ENCODE peak calls at places on chromosome 7, in eight cellular contexts. L is lower lobe of right lung, E is breast epithelium, B is AG10803, J is bronchial epithelial cell, S is A549, U is pancreas, O is fibroblast of pulmonary artery. D is an unnamed sample.

GRCh38 chr7:67346126-67346525 is 349.5 kb downstream of the TYW1 start:
- DNase-seq in L (no peak), E (no peak), B (no peak), J (no peak), S (no peak), U (no peak), O (no peak), D (no peak)

GRCh38 chr7:79979437-79979836 is 155.2 kb upstream of the GNAI1 start:
- DNase-seq in L (no peak), E (no peak), B (peak; percentile 38), J (peak; percentile 22), S (no peak), U (no peak), O (peak; percentile 54), D (peak; percentile 27)

GRCh38 chr7:30367561-30367960 is 83.2 kb downstream of the ZNRF2 start:
- DNase-seq in L (no peak), E (no peak), B (no peak), J (no peak), S (no peak), U (no peak), O (no peak), D (no peak)

GRCh38 chr7:10939237-10939910 is 34.3 kb upstream of the PHF14 start:
- DNase-seq in L (no peak), E (no peak), B (no peak), J (peak; percentile 7), S (peak; percentile 10), U (no peak), O (no peak), D (no peak)

GRCh38 chr7:33764752-33765451 is 140.4 kb upstream of the BMPER start:
- DNase-seq in L (no peak), E (no peak), B (peak; percentile 66), J (peak; percentile 97), S (no peak), U (no peak), O (peak; percentile 97), D (peak; percentile 68)

GRCh38 chr7:157097569-157097968 is 41.2 kb upstream of the UBE3C start:
- DNase-seq in L (no peak), E (no peak), B (no peak), J (no peak), S (no peak), U (no peak), O (no peak), D (no peak)

GRCh38 chr7:153432056-153432455 is 620.1 kb upstream of the DPP6 start:
- DNase-seq in L (no peak), E (no peak), B (no peak), J (no peak), S (no peak), U (no peak), O (no peak), D (no peak)

GRCh38 chr7:116171094-116171493 is 39.2 kb upstream of the TES start:
- DNase-seq in L (no peak), E (no peak), B (no peak), J (no peak), S (no peak), U (no peak), O (peak; percentile 47), D (no peak)

GRCh38 chr7:77409739-77410545 is 6.2 kb downstream of the GSAP start:
- DNase-seq in L (no peak), E (no peak), B (peak; percentile 92), J (peak; percentile 98), S (no peak), U (no peak), O (peak; percentile 89), D (peak; percentile 72)

GRCh38 chr7:69827140-69827919 is 229.1 kb downstream of the AUTS2 start:
- DNase-seq in L (no peak), E (no peak), B (no peak), J (no peak), S (no peak), U (no peak), O (no peak), D (no peak)

GRCh38 chr7:42976371-42976770 is 44.2 kb downstream of the MRPL32 start:
- DNase-seq in L (no peak), E (no peak), B (no peak), J (no peak), S (no peak), U (no peak), O (no peak), D (no peak)

GRCh38 chr7:139407555-139407954 is 47.9 kb downstream of the LUC7L2 start:
- DNase-seq in L (no peak), E (no peak), B (no peak), J (no peak), S (no peak), U (no peak), O (no peak), D (no peak)

GRCh38 chr7:84841809-84842208 is 345.0 kb downstream of the SEMA3D start:
- DNase-seq in L (no peak), E (no peak), B (peak; percentile 87), J (no peak), S (no peak), U (no peak), O (peak; percentile 5), D (peak; percentile 2)

GRCh38 chr7:110186334-110186733 is 904.6 kb upstream of the LRRN3 start:
- DNase-seq in L (no peak), E (no peak), B (no peak), J (peak; percentile 71), S (no peak), U (no peak), O (no peak), D (no peak)

GRCh38 chr7:87818336-87818735 is 57.8 kb downstream of the SLC25A40 start:
- DNase-seq in L (no peak), E (no peak), B (no peak), J (no peak), S (no peak), U (no peak), O (no peak), D (no peak)

GRCh38 chr7:23893942-23894890 is 184.2 kb downstream of the STK31 start:
- DNase-seq in L (no peak), E (no peak), B (no peak), J (no peak), S (no peak), U (no peak), O (peak; percentile 58), D (no peak)

GRCh38 chr7:149404396-149404795 is 56.5 kb downstream of the ZNF777 start:
- DNase-seq in L (no peak), E (no peak), B (no peak), J (no peak), S (no peak), U (no peak), O (no peak), D (no peak)

GRCh38 chr7:150738092-150739044 is 1.1 kb downstream of the GIMAP5 start:
- DNase-seq in L (no peak), E (no peak), B (no peak), J (peak; percentile 92), S (no peak), U (no peak), O (no peak), D (no peak)

GRCh38 chr7:150735596-150736358 is 1.4 kb upstream of the GIMAP5 start:
- DNase-seq in L (no peak), E (no peak), B (no peak), J (no peak), S (no peak), U (no peak), O (no peak), D (no peak)

GRCh38 chr7:150739045-150739432 is 1.8 kb downstream of the GIMAP5 start:
- DNase-seq in L (no peak), E (no peak), B (no peak), J (no peak), S (no peak), U (no peak), O (no peak), D (no peak)

GRCh38 chr7:150737265-150738055 is at the start of gene GIMAP5:
- DNase-seq in L (no peak), E (no peak), B (no peak), J (no peak), S (no peak), U (no peak), O (no peak), D (no peak)

DNA sequence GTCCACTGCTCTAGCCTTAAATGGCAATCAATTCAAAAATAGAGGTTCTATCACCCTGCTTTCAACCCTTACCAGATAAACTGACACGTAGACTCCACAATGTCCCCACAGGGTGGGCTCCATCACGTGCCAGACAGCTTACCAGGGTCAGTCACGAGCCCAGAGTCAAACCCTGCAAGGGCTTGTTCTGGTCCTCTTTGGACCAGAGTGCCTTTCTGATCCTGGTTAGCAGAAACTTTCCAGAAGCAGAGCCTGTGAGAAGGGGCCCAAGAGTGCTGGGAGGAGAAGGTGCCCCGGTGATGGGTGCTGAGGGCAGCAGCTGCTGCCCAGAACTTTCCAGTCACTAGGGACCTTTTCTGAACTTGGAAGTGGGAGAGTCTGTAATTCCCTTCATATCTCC is 354 bp upstream of the GIMAP5 start:
- DNase-seq in L (no peak), E (no peak), B (no peak), J (no peak), S (no peak), U (no peak), O (no peak), D (no peak)
- H3K4me3 ChIP-seq in L (peak overlapping the region; percentile 68), E (peak overlapping the region; percentile 68), B (no peak overlapping the region), J (no peak overlapping the region), S (no peak overlapping the region), U (no peak overlapping the region), O (no peak overlapping the region), D (no peak overlapping the region)

GRCh38 chr7:966291-967069 is 8.9 kb downstream of the COX19 start:
- DNase-seq in L (peak; percentile 14), E (no peak), B (no peak), J (no peak), S (no peak), U (peak; percentile 43), O (no peak), D (no peak)

GRCh38 chr7:963236-964078 is 9.0 kb upstream of the ADAP1 start:
- DNase-seq in L (peak; percentile 48), E (no peak), B (no peak), J (no peak), S (no peak), U (peak; percentile 68), O (no peak), D (no peak)

GRCh38 chr7:962401-963081 is 8.1 kb upstream of the ADAP1 start:
- DNase-seq in L (peak; percentile 44), E (no peak), B (no peak), J (no peak), S (no peak), U (peak; percentile 47), O (no peak), D (no peak)

GRCh38 chr7:961546-962400 is 7.3 kb upstream of the ADAP1 start:
- DNase-seq in L (peak; percentile 35), E (peak; percentile 35), B (no peak), J (no peak), S (no peak), U (peak; percentile 34), O (no peak), D (no peak)

GRCh38 chr7:964401-965231 is 10.1 kb upstream of the ADAP1 start:
- DNase-seq in L (peak; percentile 44), E (no peak), B (peak; percentile 71), J (no peak), S (no peak), U (peak; percentile 67), O (peak; percentile 60), D (peak; percentile 59)
- TF ChIP-seq CTCF in L (no peak), E (no peak), B (peak; percentile 53), J (peak; percentile 12), S (no peak), U (no peak), O (peak; percentile 22), D (peak; percentile 35)

GRCh38 chr7:78489851-78490250 is 691.3 kb downstream of the PHTF2 start:
- DNase-seq in L (no peak), E (no peak), B (peak; percentile 72), J (no peak), S (no peak), U (no peak), O (no peak), D (no peak)
- H3K4me3 ChIP-seq in L (peak overlapping the region; percentile 20), E (peak overlapping the region; percentile 24), B (no peak overlapping the region), J (no peak overlapping the region), S (no peak overlapping the region), U (no peak overlapping the region), O (no peak overlapping the region), D (no peak overlapping the region)

GRCh38 chr7:120725376-120726039 is 132.4 kb downstream of the TSPAN12 start:
- DNase-seq in L (no peak), E (no peak), B (peak; percentile 49), J (peak; percentile 36), S (peak; percentile 4), U (no peak), O (peak; percentile 62), D (peak; percentile 60)
- TF ChIP-seq CTCF in L (peak; percentile 62), E (no peak), B (peak; percentile 70), J (peak; percentile 48), S (peak; percentile 65), U (peak; percentile 48), O (peak; percentile 67), D (peak; percentile 68)